ENCODE peak calls at places on chromosomes 5 and 9, in nine cellular contexts. A is C1 segment of cervical spinal cord; B is NCI-H69; L is AG04450; Q is activated naive CD4-positive, alpha-beta T cell treated with anti-CD3 and anti-CD28 coated beads, Interleukin-2, amount 10 ng/mL, durations not matched to agents 7 days and 5 days; N is GM10248; I is neural crest cell; Y is astrocyte of the spinal cord; E is sigmoid colon. H is an unnamed sample.

GRCh38 chr5:159902444-159903121 is 13.7 kb upstream of the ADRA1B start:
- DNase-seq in E (no peak), L (no peak), Q (no peak), Y (peak; percentile 69), A (no peak), B (no peak), I (no peak), N (no peak), H (peak; percentile 55)

GRCh38 chr5:79536193-79536906 is 22.4 kb upstream of the HOMER1 start:
- DNase-seq in L (no peak), Q (no peak), N (no peak), B (no peak), Y (no peak), I (no peak), E (no peak), A (no peak), H (no peak)

GRCh38 chr5:66440202-66440680 is 156.0 kb upstream of the MAST4 start:
- DNase-seq in E (no peak), B (peak; percentile 48), Y (peak; percentile 23), A (no peak), Q (no peak), N (peak; percentile 19), I (no peak), L (no peak), H (peak; percentile 46)

GRCh38 chr5:152607393-152608165 is 202.5 kb upstream of the NMUR2 start:
- DNase-seq in A (no peak), B (peak; percentile 52), Q (no peak), I (no peak), Y (no peak), N (no peak), E (no peak), L (no peak), H (no peak)

GRCh38 chr5:65434122-65434521 is 47.6 kb downstream of the ADAMTS6 start:
- DNase-seq in B (no peak), I (no peak), Y (no peak), E (no peak), Q (no peak), N (no peak), L (no peak), A (no peak), H (no peak)

GRCh38 chr9:118510711-118511110 is 806.5 kb downstream of the TLR4 start:
- DNase-seq in B (no peak), A (no peak), L (no peak), I (no peak), N (no peak), E (no peak), Q (no peak), Y (no peak), H (no peak)

GRCh38 chr5:9845185-9845584 is 215.0 kb upstream of the TAS2R1 start:
- DNase-seq in A (no peak), E (no peak), Y (no peak), B (no peak), Q (no peak), N (no peak), L (no peak), I (no peak), H (no peak)

GRCh38 chr9:37908698-37909186 is 4.8 kb upstream of the SLC25A51 start:
- DNase-seq in B (no peak), Q (no peak), E (peak; percentile 35), L (no peak), I (no peak), N (no peak), A (no peak), Y (peak; percentile 17), H (peak; percentile 48)

GRCh38 chr9:103839197-103839596 is 254.9 kb upstream of the SMC2 start:
- DNase-seq in Y (no peak), E (no peak), A (no peak), I (no peak), N (no peak), L (no peak), Q (no peak), B (no peak), H (no peak)

GRCh38 chr5:138339086-138339456 is 1.0 kb downstream of the FAM53C start:
- DNase-seq in I (no peak), E (no peak), B (peak; percentile 20), A (no peak), Y (peak; percentile 12), Q (no peak), L (no peak), N (no peak), H (no peak)

GRCh38 chr5:133942589-133943474 is 25.6 kb downstream of the C5orf15 start:
- DNase-seq in B (peak; percentile 49), N (no peak), Y (no peak), L (no peak), A (no peak), E (no peak), I (no peak), Q (no peak), H (no peak)

GRCh38 chr9:135820661-135821060 is 86.7 kb downstream of the CAMSAP1 start:
- DNase-seq in Q (no peak), E (no peak), B (no peak), A (no peak), L (no peak), Y (no peak), N (no peak), I (no peak), H (no peak)

GRCh38 chr5:82406200-82406773 is 128.1 kb upstream of the RPS23 start:
- DNase-seq in A (no peak), E (no peak), Y (peak; percentile 91), Q (no peak), I (no peak), L (no peak), N (no peak), B (peak; percentile 87), H (peak; percentile 94)

GRCh38 chr5:43210570-43210969 is 18.5 kb downstream of the NIM1K start:
- DNase-seq in L (no peak), N (no peak), I (no peak), Y (no peak), B (no peak), E (no peak), Q (no peak), A (no peak), H (no peak)